ENCODE peak calls at places on chromosomes 6 and 20, in six cellular contexts. C is pancreas, P is ascending aorta, Z is OCI-LY7, S is heart left ventricle, X is tibial artery. V is an unnamed sample. For H3K4me1, the result is how much of the 10 kb centered on the place peaks cover.

GRCh38 chr6:71289039-71289801 is 609 bp downstream of the OGFRL1 start:
- DNase-seq in X (no peak), C (peak), S (peak), P (peak), Z (peak), V (peak)

GRCh38 chr6:124770131-124770530 is 192.1 kb upstream of the RNF217 start:
- DNase-seq in P (no peak), Z (no peak), X (no peak), C (no peak), S (no peak), V (no peak)

GRCh38 chr6:47700596-47700995 is 2.2 kb downstream of the ADGRF4 start:
- DNase-seq in C (no peak), P (no peak), X (no peak), S (no peak), Z (no peak), V (no peak)

GRCh38 chr20:62067547-62068260 is 2.0 kb upstream of the TAF4 start:
- DNase-seq in S (no peak), C (no peak), P (no peak), X (no peak), Z (peak), V (peak)

GRCh38 chr6:112912351-112913101 is 565.4 kb downstream of the RFPL4B start:
- DNase-seq in S (no peak), Z (no peak), X (no peak), P (no peak), C (no peak), V (no peak)

GRCh38 chr6:150072201-150072600 is 3.3 kb upstream of the ULBP3 start:
- DNase-seq in C (peak), X (peak), S (no peak), Z (peak), P (peak), V (peak)

GRCh38 chr20:62515280-62515679 is 39.5 kb upstream of the GATA5 start:
- DNase-seq in S (no peak), X (no peak), P (no peak), C (no peak), Z (no peak), V (no peak)

GRCh38 chr20:48476854-48477253 is 350.9 kb downstream of the PREX1 start:
- DNase-seq in X (no peak), Z (no peak), P (no peak), S (no peak), C (no peak), V (no peak)

GRCh38 chr20:63268671-63269439 is 3.8 kb upstream of the ARFGAP1 start:
- DNase-seq in S (no peak), C (no peak), P (no peak), Z (no peak), X (no peak), V (no peak)

GRCh38 chr6:155274533-155274932 is 10.7 kb downstream of the CLDN20 start:
- DNase-seq in P (no peak), S (no peak), C (no peak), X (no peak), Z (no peak), V (no peak)

GRCh38 chr6:142226731-142227130 is 75.1 kb upstream of the ADGRG6 start:
- DNase-seq in S (no peak), Z (no peak), X (no peak), P (no peak), C (no peak), V (no peak)

GRCh38 chr20:18533491-18533890 is 25.8 kb downstream of the SEC23B start:
- DNase-seq in C (no peak), P (no peak), S (no peak), Z (no peak), X (no peak), V (no peak)

GRCh38 chr20:62838511-62838910 is 21.7 kb downstream of the COL9A3 start:
- DNase-seq in P (no peak), Z (no peak), C (no peak), X (no peak), S (no peak), V (peak)

GRCh38 chr6:107264357-107264831 is 149.1 kb upstream of the BEND3 start:
- DNase-seq in X (no peak), Z (no peak), P (no peak), S (no peak), C (no peak), V (no peak)

DNA sequence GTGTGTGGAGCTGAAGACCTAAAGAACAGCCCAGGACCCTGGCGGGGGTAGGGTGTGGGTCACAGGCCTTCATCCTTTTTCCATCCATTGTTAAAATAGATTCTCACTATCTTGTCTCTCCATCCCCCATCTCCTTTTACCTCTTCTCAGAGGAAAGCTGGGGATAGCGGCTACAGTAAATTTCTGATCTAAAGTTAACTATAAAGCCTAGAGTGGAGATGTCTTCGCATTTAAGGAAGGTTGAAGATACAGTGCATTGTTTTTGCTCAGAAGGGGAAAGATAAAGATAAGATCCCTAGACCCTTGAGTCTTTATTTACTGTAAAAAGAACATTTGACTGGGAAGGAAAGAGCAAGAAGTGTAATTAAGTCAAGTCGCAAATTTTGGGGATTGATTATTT is 8.6 kb downstream of the FOXA2 start:
- DNase-seq in Z (no peak), S (no peak), X (no peak), P (no peak), C (no peak), V (no peak)
- H3K4me1 ChIP-seq in Z (under half), S (under half), X (under half), P (under half), C (under half), V (under half)

GRCh38 chr20:24721891-24722530 is 227.1 kb upstream of the CST7 start:
- DNase-seq in S (no peak), Z (no peak), X (no peak), P (no peak), C (no peak), V (no peak)

GRCh38 chr20:24724982-24725533 is 224.0 kb upstream of the CST7 start:
- DNase-seq in S (no peak), C (no peak), P (no peak), Z (no peak), X (no peak), V (no peak)

GRCh38 chr20:24720957-24721356 is 228.1 kb upstream of the CST7 start:
- DNase-seq in P (no peak), C (no peak), X (no peak), Z (no peak), S (no peak), V (no peak)

GRCh38 chr20:24722586-24722985 is 226.5 kb upstream of the CST7 start:
- DNase-seq in S (no peak), Z (no peak), P (no peak), C (no peak), X (no peak), V (no peak)

DNA sequence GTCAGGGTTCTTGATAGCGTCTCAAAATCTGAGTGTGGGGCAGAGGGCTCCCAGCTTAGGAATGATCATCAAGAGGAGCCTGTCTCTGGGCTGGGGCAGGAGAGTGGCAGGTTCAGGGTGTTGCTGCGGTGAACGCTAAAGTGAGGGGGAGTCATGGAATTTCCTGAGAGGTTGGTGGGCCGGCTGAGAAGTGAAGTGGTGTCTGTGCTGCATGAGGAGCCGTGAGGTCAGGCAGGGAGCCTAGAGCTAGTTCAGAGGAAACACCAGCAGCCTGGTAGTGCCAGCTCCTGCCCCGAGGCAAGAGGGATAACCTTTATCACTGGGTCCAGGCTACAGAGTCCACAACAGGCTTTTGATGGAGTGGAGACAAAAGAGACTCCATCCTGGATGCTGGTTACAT is 225.1 kb upstream of the CST7 start:
- DNase-seq in S (no peak), P (no peak), C (no peak), X (no peak), Z (no peak), V (no peak)
- TF ChIP-seq CTCF in S (no peak), P (no peak), C (no peak), X (no peak), Z (no peak), V (no peak)

GRCh38 chr6:44135173-44135748 is 7.9 kb downstream of the TMEM63B start:
- DNase-seq in C (no peak), X (no peak), P (no peak), S (no peak), Z (no peak), V (no peak)
- H3K4me3 ChIP-seq in C (no peak), X (no peak), P (no peak), S (no peak), Z (no peak), V (no peak)

GRCh38 chr6:45467853-45468252 is 90.1 kb upstream of the SUPT3H start:
- DNase-seq in Z (no peak), C (no peak), X (no peak), P (no peak), S (no peak), V (no peak)

GRCh38 chr6:45466686-45467085 is 89.0 kb upstream of the SUPT3H start:
- DNase-seq in P (no peak), X (no peak), Z (no peak), C (no peak), S (no peak), V (no peak)

GRCh38 chr6:45462190-45463134 is 84.7 kb upstream of the SUPT3H start:
- DNase-seq in C (no peak), X (no peak), S (no peak), P (no peak), Z (no peak), V (no peak)

GRCh38 chr6:45461486-45461885 is 83.8 kb upstream of the SUPT3H start:
- DNase-seq in Z (no peak), S (no peak), X (no peak), P (no peak), C (no peak), V (no peak)

DNA sequence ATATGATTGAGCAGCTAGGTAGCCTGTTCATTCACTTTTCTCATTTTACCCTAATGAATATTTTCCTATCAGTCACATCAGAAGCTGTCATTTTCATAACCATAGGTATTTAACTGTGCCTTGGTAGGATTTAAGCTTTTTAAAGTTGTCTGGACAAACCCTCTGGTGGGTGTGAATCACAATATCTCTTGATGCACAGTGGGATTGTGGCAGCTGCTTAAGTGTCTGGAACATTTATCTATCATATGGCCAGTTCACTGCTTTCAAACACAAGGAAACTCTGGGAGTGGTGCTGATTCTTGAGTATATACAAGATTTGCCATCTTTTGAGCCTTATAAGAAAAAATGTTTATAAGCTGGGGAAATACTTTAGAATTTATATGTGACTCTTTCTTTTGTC is 87.0 kb upstream of the SUPT3H start:
- DNase-seq in C (no peak), P (no peak), Z (no peak), X (no peak), S (no peak), V (no peak)
- H3K4me1 ChIP-seq in C (under half), P (under half), Z (under half), X (under half), S (under half), V (under half)

GRCh38 chr20:36745927-36746659 is at the start of gene NDRG3:
- DNase-seq in C (peak), X (peak), Z (peak), S (peak), P (peak), V (peak)
- TF ChIP-seq CTCF in C (no peak), X (no peak), Z (no peak), S (no peak), P (peak), V (no peak)